ENCODE peak calls at places on chromosome 1, in five cellular contexts. D, J, E, P and K are unnamed samples.

GRCh38 chr1:63600248-63600647 is 7.0 kb downstream of the PGM1 start:
- DNase-seq in D (no peak), J (no peak), E (no peak), P (no peak), K (no peak)

GRCh38 chr1:2331200-2331544 is 60.2 kb downstream of the MORN1 start:
- DNase-seq in D (no peak), J (no peak), E (no peak), P (no peak), K (no peak)

GRCh38 chr1:27098447-27099153 is 56.3 kb downstream of the SLC9A1 start:
- DNase-seq in D (no peak), J (no peak), E (no peak), P (no peak), K (peak; percentile 87)

GRCh38 chr1:98102369-98103030 is 181.7 kb upstream of the DPYD start:
- DNase-seq in D (no peak), J (no peak), E (no peak), P (no peak), K (no peak)

GRCh38 chr1:55156093-55156492 is 59.1 kb downstream of the USP24 start:
- DNase-seq in D (no peak), J (no peak), E (no peak), P (no peak), K (no peak)

GRCh38 chr1:239930646-239931262 is 160.9 kb upstream of the FMN2 start:
- DNase-seq in D (no peak), J (no peak), E (no peak), P (no peak), K (no peak)

GRCh38 chr1:225879521-225880209 is 2.5 kb downstream of the TMEM63A start:
- DNase-seq in D (peak; percentile 76), J (no peak), E (no peak), P (no peak), K (no peak)

GRCh38 chr1:206842851-206843250 is 22.6 kb upstream of the IL20 start:
- DNase-seq in D (no peak), J (no peak), E (no peak), P (no peak), K (no peak)

GRCh38 chr1:25182629-25183028 is 49.7 kb downstream of the SYF2 start:
- DNase-seq in D (no peak), J (no peak), E (no peak), P (peak; percentile 74), K (no peak)

GRCh38 chr1:29547300-29547699 is 311.0 kb downstream of the PTPRU start:
- DNase-seq in D (no peak), J (no peak), E (no peak), P (peak; percentile 20), K (no peak)

GRCh38 chr1:29549001-29549400 is 312.7 kb downstream of the PTPRU start:
- DNase-seq in D (no peak), J (no peak), E (no peak), P (no peak), K (no peak)

GRCh38 chr1:29546496-29546895 is 310.2 kb downstream of the PTPRU start:
- DNase-seq in D (no peak), J (no peak), E (no peak), P (peak; percentile 49), K (no peak)

GRCh38 chr1:29550119-29550841 is 314.0 kb downstream of the PTPRU start:
- DNase-seq in D (no peak), J (no peak), E (no peak), P (peak; percentile 72), K (peak; percentile 75)

DNA sequence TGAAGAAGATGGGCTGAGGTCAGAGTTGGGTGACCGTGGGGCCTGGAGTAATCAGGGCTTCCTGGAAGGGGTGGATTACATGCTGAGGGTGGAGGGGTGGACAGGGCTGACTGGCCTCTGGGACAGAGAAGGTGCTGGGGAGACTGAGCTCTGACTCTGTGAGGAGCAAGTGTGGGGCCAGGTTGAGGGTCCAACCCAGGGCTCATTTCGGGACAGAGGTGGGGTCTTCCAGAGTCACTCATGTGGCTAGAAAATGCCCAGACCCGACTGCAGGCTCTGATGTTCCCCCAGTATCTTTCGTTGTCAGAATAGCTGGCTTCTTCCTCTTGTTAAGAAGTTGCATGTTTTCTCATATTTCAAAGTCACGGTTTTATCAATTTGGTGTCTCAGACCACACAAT is 311.8 kb downstream of the PTPRU start:
- DNase-seq in D (no peak), J (no peak), E (no peak), P (peak; percentile 45), K (no peak)
- TF ChIP-seq POLR2AphosphoS5 in D (no peak), J (no peak), E (no peak), P (no peak), K (no peak)

GRCh38 chr1:41510531-41511238 is 26.2 kb upstream of the EDN2 start:
- DNase-seq in D (no peak), J (no peak), E (no peak), P (no peak), K (no peak)

GRCh38 chr1:41513388-41513745 is 28.9 kb upstream of the EDN2 start:
- DNase-seq in D (no peak), J (no peak), E (no peak), P (no peak), K (no peak)

GRCh38 chr1:41512701-41513387 is 28.4 kb upstream of the EDN2 start:
- DNase-seq in D (no peak), J (no peak), E (no peak), P (no peak), K (no peak)

GRCh38 chr1:41509270-41509671 is 24.8 kb upstream of the EDN2 start:
- DNase-seq in D (no peak), J (no peak), E (no peak), P (no peak), K (no peak)

GRCh38 chr1:41511239-41511540 is 26.7 kb upstream of the EDN2 start:
- DNase-seq in D (no peak), J (no peak), E (no peak), P (no peak), K (no peak)
- TF ChIP-seq POLR2AphosphoS5 in D (no peak), J (no peak), E (no peak), P (no peak), K (no peak)

DNA sequence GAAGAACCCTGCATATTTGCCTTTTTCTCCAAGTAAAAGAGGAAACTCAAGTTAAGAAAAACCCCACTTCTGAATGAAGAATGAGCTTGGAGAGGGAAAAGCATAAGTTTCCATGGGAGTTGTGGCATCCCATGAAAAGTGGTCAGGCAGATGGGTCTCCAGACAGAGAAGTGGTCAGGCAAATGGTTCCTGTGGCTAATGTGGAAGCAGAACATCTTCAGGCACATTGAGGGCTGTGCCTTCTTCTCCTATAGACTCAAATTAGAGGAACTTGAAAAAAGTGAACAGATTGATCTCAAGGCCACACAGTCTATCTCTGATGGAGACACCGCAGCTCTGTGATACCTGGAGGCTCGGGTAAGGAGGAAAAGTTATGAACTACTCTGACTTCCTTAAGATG is 55.7 kb upstream of the KIRREL1 start:
- DNase-seq in D (no peak), J (no peak), E (no peak), P (no peak), K (no peak)
- TF ChIP-seq POLR2AphosphoS5 in D (no peak), J (no peak), E (no peak), P (no peak), K (no peak)

GRCh38 chr1:8889103-8889846 is 10.8 kb upstream of the ENO1 start:
- DNase-seq in D (no peak), J (no peak), E (no peak), P (no peak), K (no peak)

GRCh38 chr1:8892026-8892425 is 13.5 kb upstream of the ENO1 start:
- DNase-seq in D (no peak), J (no peak), E (no peak), P (no peak), K (no peak)

GRCh38 chr1:8886589-8886988 is 8.1 kb upstream of the ENO1 start:
- DNase-seq in D (no peak), J (no peak), E (no peak), P (no peak), K (no peak)

GRCh38 chr1:8891405-8891804 is 12.9 kb upstream of the ENO1 start:
- DNase-seq in D (no peak), J (no peak), E (no peak), P (no peak), K (no peak)

GRCh38 chr1:8889925-8890785 is 11.7 kb upstream of the ENO1 start:
- DNase-seq in D (peak; percentile 92), J (no peak), E (no peak), P (peak; percentile 93), K (peak; percentile 78)
- TF ChIP-seq POLR2AphosphoS5 in D (peak; percentile 74), J (no peak), E (no peak), P (no peak), K (no peak)